ENCODE peak calls at places on chromosomes 1 and 21, in eight cellular contexts. One of them, this sample, is unnamed.

GRCh38 chr1:78627321-78627720 is 7.1 kb downstream of the IFI44L start:
- DNase-seq in HCT116: no peak
- DNase-seq in GM12878: no peak
- DNase-seq in A549: no peak
- DNase-seq in SK-N-SH: no peak
- DNase-seq in K562: no peak
- DNase-seq in HepG2: no peak
- DNase-seq in GM23338: no peak
- DNase-seq in this sample: no peak

GRCh38 chr1:199272107-199272506 is 633.3 kb downstream of the PTPRC start:
- DNase-seq in SK-N-SH: no peak
- DNase-seq in HCT116: no peak
- DNase-seq in HepG2: no peak
- DNase-seq in GM12878: no peak
- DNase-seq in GM23338: no peak
- DNase-seq in A549: no peak
- DNase-seq in K562: no peak
- DNase-seq in this sample: no peak

GRCh38 chr1:172383541-172383940 is 36.9 kb upstream of the C1orf105 start:
- DNase-seq in HCT116: no peak
- DNase-seq in GM23338: peak
- DNase-seq in SK-N-SH: no peak
- DNase-seq in GM12878: no peak
- DNase-seq in A549: no peak
- DNase-seq in K562: no peak
- DNase-seq in HepG2: no peak
- DNase-seq in this sample: no peak

GRCh38 chr1:228106800-228107054 is 2.4 kb downstream of the MRPL55 start:
- DNase-seq in GM12878: no peak
- DNase-seq in K562: peak
- DNase-seq in A549: no peak
- DNase-seq in HepG2: no peak
- DNase-seq in SK-N-SH: no peak
- DNase-seq in HCT116: no peak
- DNase-seq in GM23338: no peak
- DNase-seq in this sample: no peak

GRCh38 chr1:67700692-67701410 is 15.8 kb downstream of the GADD45A start:
- DNase-seq in HepG2: peak
- DNase-seq in HCT116: peak
- DNase-seq in GM23338: peak
- DNase-seq in A549: peak
- DNase-seq in SK-N-SH: peak
- DNase-seq in K562: peak
- DNase-seq in GM12878: no peak
- DNase-seq in this sample: no peak

GRCh38 chr1:198186916-198187580 is 30.2 kb downstream of the NEK7 start:
- DNase-seq in HepG2: no peak
- DNase-seq in GM23338: no peak
- DNase-seq in K562: no peak
- DNase-seq in A549: no peak
- DNase-seq in SK-N-SH: no peak
- DNase-seq in GM12878: no peak
- DNase-seq in HCT116: no peak
- DNase-seq in this sample: no peak

GRCh38 chr1:52325782-52326181 is 40.2 kb downstream of the CC2D1B start:
- DNase-seq in GM12878: no peak
- DNase-seq in SK-N-SH: no peak
- DNase-seq in HepG2: no peak
- DNase-seq in A549: no peak
- DNase-seq in GM23338: no peak
- DNase-seq in K562: no peak
- DNase-seq in HCT116: no peak
- DNase-seq in this sample: no peak

GRCh38 chr1:21050031-21050430 is 126.7 kb downstream of the EIF4G3 start:
- DNase-seq in GM23338: no peak
- DNase-seq in A549: no peak
- DNase-seq in SK-N-SH: no peak
- DNase-seq in HepG2: no peak
- DNase-seq in K562: no peak
- DNase-seq in GM12878: no peak
- DNase-seq in HCT116: no peak
- DNase-seq in this sample: no peak

GRCh38 chr1:237879195-237879594 is 11.5 kb downstream of the ZP4 start:
- DNase-seq in GM12878: no peak
- DNase-seq in HCT116: no peak
- DNase-seq in GM23338: no peak
- DNase-seq in K562: no peak
- DNase-seq in SK-N-SH: no peak
- DNase-seq in A549: peak
- DNase-seq in HepG2: no peak
- DNase-seq in this sample: no peak
- TF ChIP-seq REST in GM12878: no peak
- TF ChIP-seq REST in HCT116: no peak
- TF ChIP-seq REST in GM23338: no peak
- TF ChIP-seq REST in K562: no peak
- TF ChIP-seq REST in SK-N-SH: no peak
- TF ChIP-seq REST in A549: no peak
- TF ChIP-seq REST in HepG2: no peak
- TF ChIP-seq REST in this sample: no peak

DNA sequence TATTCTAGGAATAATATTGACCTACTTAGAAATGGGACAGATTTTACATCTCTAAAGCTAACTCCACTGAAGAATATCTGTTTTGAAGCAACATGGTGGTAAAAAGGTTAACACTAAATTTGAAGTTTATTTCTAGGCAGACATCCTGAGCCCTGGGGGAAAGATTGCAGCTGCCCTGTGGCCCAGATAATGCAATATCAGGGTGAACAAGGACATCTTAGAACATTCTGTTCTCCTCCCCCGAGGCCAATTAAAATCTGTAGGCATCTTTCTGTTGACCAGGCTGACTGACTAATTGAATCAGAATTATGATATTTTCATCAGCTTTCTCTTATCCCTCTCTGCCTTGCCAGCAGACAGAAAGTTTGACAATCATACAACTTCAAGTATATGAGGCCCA is 149.8 kb upstream of the DUSP10 start:
- DNase-seq in K562: no peak
- DNase-seq in HepG2: no peak
- DNase-seq in GM23338: no peak
- DNase-seq in HCT116: no peak
- DNase-seq in GM12878: no peak
- DNase-seq in A549: no peak
- DNase-seq in SK-N-SH: no peak
- DNase-seq in this sample: no peak
- H3K27ac ChIP-seq in K562: no peak
- H3K27ac ChIP-seq in HepG2: no peak
- H3K27ac ChIP-seq in GM23338: no peak
- H3K27ac ChIP-seq in HCT116: no peak
- H3K27ac ChIP-seq in GM12878: no peak
- H3K27ac ChIP-seq in A549: peak
- H3K27ac ChIP-seq in SK-N-SH: no peak
- H3K27ac ChIP-seq in this sample: no peak

GRCh38 chr21:41673071-41673470 is 93.8 kb downstream of the RIPK4 start:
- DNase-seq in GM23338: no peak
- DNase-seq in K562: no peak
- DNase-seq in HepG2: no peak
- DNase-seq in SK-N-SH: no peak
- DNase-seq in HCT116: no peak
- DNase-seq in A549: no peak
- DNase-seq in GM12878: no peak
- DNase-seq in this sample: no peak

GRCh38 chr21:41671859-41672542 is 94.9 kb downstream of the RIPK4 start:
- DNase-seq in HCT116: no peak
- DNase-seq in GM12878: no peak
- DNase-seq in A549: no peak
- DNase-seq in GM23338: no peak
- DNase-seq in K562: no peak
- DNase-seq in SK-N-SH: no peak
- DNase-seq in HepG2: no peak
- DNase-seq in this sample: no peak

GRCh38 chr21:41670056-41670805 is 96.6 kb downstream of the RIPK4 start:
- DNase-seq in A549: no peak
- DNase-seq in K562: no peak
- DNase-seq in SK-N-SH: no peak
- DNase-seq in GM12878: no peak
- DNase-seq in GM23338: no peak
- DNase-seq in HCT116: no peak
- DNase-seq in HepG2: no peak
- DNase-seq in this sample: no peak

GRCh38 chr21:41672543-41672915 is 94.3 kb downstream of the RIPK4 start:
- DNase-seq in K562: no peak
- DNase-seq in SK-N-SH: no peak
- DNase-seq in GM23338: no peak
- DNase-seq in GM12878: no peak
- DNase-seq in HepG2: no peak
- DNase-seq in HCT116: no peak
- DNase-seq in A549: no peak
- DNase-seq in this sample: no peak

GRCh38 chr21:41671212-41671762 is 95.6 kb downstream of the RIPK4 start:
- DNase-seq in GM23338: no peak
- DNase-seq in SK-N-SH: no peak
- DNase-seq in HCT116: no peak
- DNase-seq in A549: no peak
- DNase-seq in K562: no peak
- DNase-seq in GM12878: no peak
- DNase-seq in HepG2: no peak
- DNase-seq in this sample: no peak
- TF ChIP-seq REST in GM23338: no peak
- TF ChIP-seq REST in SK-N-SH: no peak
- TF ChIP-seq REST in HCT116: no peak
- TF ChIP-seq REST in A549: no peak
- TF ChIP-seq REST in K562: no peak
- TF ChIP-seq REST in GM12878: no peak
- TF ChIP-seq REST in HepG2: no peak
- TF ChIP-seq REST in this sample: no peak

GRCh38 chr1:216542741-216543140 is 119.5 kb upstream of the USH2A start:
- DNase-seq in HCT116: no peak
- DNase-seq in A549: no peak
- DNase-seq in K562: no peak
- DNase-seq in SK-N-SH: no peak
- DNase-seq in HepG2: no peak
- DNase-seq in GM12878: no peak
- DNase-seq in GM23338: no peak
- DNase-seq in this sample: no peak

GRCh38 chr1:216542263-216542662 is 119.0 kb upstream of the USH2A start:
- DNase-seq in HepG2: no peak
- DNase-seq in GM23338: no peak
- DNase-seq in HCT116: no peak
- DNase-seq in K562: no peak
- DNase-seq in A549: no peak
- DNase-seq in SK-N-SH: no peak
- DNase-seq in GM12878: no peak
- DNase-seq in this sample: no peak
- H3K27ac ChIP-seq in HepG2: no peak
- H3K27ac ChIP-seq in GM23338: no peak
- H3K27ac ChIP-seq in HCT116: no peak
- H3K27ac ChIP-seq in K562: no peak
- H3K27ac ChIP-seq in A549: no peak
- H3K27ac ChIP-seq in SK-N-SH: no peak
- H3K27ac ChIP-seq in GM12878: no peak
- H3K27ac ChIP-seq in this sample: no peak

This sample was measured in HL-60.